ENCODE peak calls at places on chromosomes 6 and 20, in six cellular contexts. C, H, I, J, D and U are unnamed samples.

GRCh38 chr6:152543519-152543918 is 93.6 kb downstream of the SYNE1 start:
- DNase-seq in C (no peak), H (no peak), I (no peak), J (no peak), D (no peak), U (no peak)

GRCh38 chr6:113805167-113805835 is 51.8 kb upstream of the MARCKS start:
- DNase-seq in C (no peak), H (no peak), I (no peak), J (no peak), D (no peak), U (no peak)

GRCh38 chr6:31118178-31118577 is 2.1 kb downstream of the CDSN start:
- DNase-seq in C (no peak), H (no peak), I (no peak), J (no peak), D (no peak), U (no peak)

GRCh38 chr6:117810269-117810668 is 96.8 kb upstream of the SLC35F1 start:
- DNase-seq in C (no peak), H (no peak), I (no peak), J (no peak), D (no peak), U (no peak)

GRCh38 chr6:163579111-163579879 is 164.8 kb downstream of the QKI start:
- DNase-seq in C (no peak), H (no peak), I (no peak), J (no peak), D (no peak), U (no peak)

GRCh38 chr6:6614096-6614964 is 25.8 kb downstream of the LY86 start:
- DNase-seq in C (no peak), H (no peak), I (no peak), J (no peak), D (peak), U (no peak)

GRCh38 chr6:129501401-129502051 is 208.5 kb downstream of the ARHGAP18 start:
- DNase-seq in C (no peak), H (no peak), I (peak), J (peak), D (peak), U (no peak)

GRCh38 chr20:61884571-61885389 is 180.9 kb downstream of the TAF4 start:
- DNase-seq in C (no peak), H (no peak), I (peak), J (no peak), D (no peak), U (no peak)

GRCh38 chr6:35363293-35363750 is 21.0 kb downstream of the PPARD start:
- DNase-seq in C (no peak), H (no peak), I (no peak), J (no peak), D (peak), U (no peak)

GRCh38 chr6:108432792-108433191 is 127.9 kb upstream of the FOXO3 start:
- DNase-seq in C (no peak), H (no peak), I (no peak), J (no peak), D (no peak), U (no peak)

GRCh38 chr6:161074496-161075140 is 83.0 kb downstream of the MAP3K4 start:
- DNase-seq in C (no peak), H (no peak), I (no peak), J (no peak), D (no peak), U (no peak)

GRCh38 chr6:7721654-7722053 is 4.2 kb upstream of the BMP6 start:
- DNase-seq in C (no peak), H (no peak), I (peak), J (no peak), D (no peak), U (no peak)

GRCh38 chr6:84348801-84349200 is 121.4 kb upstream of the CEP162 start:
- DNase-seq in C (no peak), H (no peak), I (no peak), J (no peak), D (no peak), U (no peak)

GRCh38 chr6:125224236-125224861 is 70.8 kb downstream of the TPD52L1 start:
- DNase-seq in C (no peak), H (no peak), I (no peak), J (no peak), D (no peak), U (no peak)

GRCh38 chr20:59571591-59572314 is 32.6 kb upstream of the PHACTR3 start:
- DNase-seq in C (peak), H (no peak), I (peak), J (peak), D (peak), U (no peak)

DNA sequence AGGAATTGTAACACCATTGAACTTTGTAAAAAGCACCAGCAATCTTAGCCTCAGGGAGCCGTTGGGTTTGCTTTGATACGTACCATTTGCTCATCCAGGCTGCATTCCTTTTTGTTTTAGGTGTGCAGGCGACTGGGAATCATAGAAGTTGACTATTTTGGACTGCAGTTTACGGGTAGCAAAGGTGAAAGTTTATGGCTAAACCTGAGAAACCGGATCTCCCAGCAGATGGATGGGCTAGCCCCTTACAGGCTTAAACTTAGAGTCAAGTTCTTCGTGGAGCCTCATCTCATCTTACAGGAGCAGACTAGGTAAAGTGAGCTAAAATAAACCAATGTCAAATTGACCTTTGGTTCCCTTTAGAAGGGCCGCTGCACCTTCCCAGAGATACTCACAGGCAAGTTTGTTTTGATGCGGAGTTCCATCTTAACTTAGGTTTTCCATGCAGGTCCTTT is 1.6 kb downstream of the MYLIP start:
- DNase-seq in C (no peak), H (no peak), I (no peak), J (no peak), D (no peak), U (no peak)
- TF ChIP-seq EP300 in C (no peak), H (no peak), I (no peak), J (no peak), D (no peak), U (no peak)

GRCh38 chr6:139473731-139474130 is 99.3 kb upstream of the CITED2 start:
- DNase-seq in C (no peak), H (no peak), I (no peak), J (no peak), D (no peak), U (no peak)

GRCh38 chr6:139474145-139475108 is 100.0 kb upstream of the CITED2 start:
- DNase-seq in C (peak), H (no peak), I (no peak), J (peak), D (no peak), U (no peak)

GRCh38 chr6:139472341-139473038 is 98.0 kb upstream of the CITED2 start:
- DNase-seq in C (no peak), H (no peak), I (no peak), J (no peak), D (no peak), U (no peak)

GRCh38 chr6:139475231-139475630 is 100.8 kb upstream of the CITED2 start:
- DNase-seq in C (no peak), H (no peak), I (no peak), J (no peak), D (no peak), U (no peak)

GRCh38 chr6:139473239-139473701 is 98.8 kb upstream of the CITED2 start:
- DNase-seq in C (peak), H (no peak), I (no peak), J (peak), D (peak), U (no peak)
- TF ChIP-seq EP300 in C (peak), H (no peak), I (no peak), J (no peak), D (no peak), U (no peak)

DNA sequence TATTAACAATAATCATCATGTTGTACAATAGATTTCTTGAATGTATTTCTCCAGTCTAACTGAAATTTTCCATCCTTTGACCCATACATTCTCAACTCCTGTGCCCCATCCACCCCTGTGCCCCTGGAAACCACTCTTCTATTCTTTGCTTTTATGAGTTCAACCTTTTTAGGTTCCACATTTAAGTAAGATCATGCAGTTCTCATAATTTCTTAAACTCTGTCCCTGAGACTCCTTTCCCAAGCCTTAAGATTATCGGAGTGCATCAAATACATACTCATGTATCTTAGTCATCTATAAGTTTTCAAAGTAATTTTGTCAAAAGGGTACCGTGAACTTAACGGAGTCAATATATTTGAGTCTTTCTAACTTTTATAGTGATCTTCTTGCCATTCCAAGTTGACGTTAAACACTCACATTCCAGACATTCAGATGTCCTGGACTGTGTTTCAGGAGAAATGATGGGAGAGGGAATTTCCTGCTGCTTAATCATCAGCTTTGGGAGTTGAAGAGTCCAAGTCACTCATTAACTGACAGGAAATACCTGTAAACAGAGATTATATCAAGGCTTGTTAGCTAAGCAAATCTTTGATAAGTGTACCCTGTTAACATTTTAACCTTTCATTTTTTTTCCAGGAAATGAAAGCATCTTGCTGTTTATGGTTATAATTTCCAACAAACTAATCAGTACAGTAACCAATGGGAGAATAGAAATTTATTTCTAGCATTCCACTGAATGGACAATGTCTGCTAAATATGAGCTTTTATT is 73.3 kb downstream of the ADGRG6 start:
- DNase-seq in C (no peak), H (no peak), I (peak), J (no peak), D (no peak), U (no peak)
- TF ChIP-seq EP300 in C (peak), H (no peak), I (peak), J (no peak), D (no peak), U (no peak)

DNA sequence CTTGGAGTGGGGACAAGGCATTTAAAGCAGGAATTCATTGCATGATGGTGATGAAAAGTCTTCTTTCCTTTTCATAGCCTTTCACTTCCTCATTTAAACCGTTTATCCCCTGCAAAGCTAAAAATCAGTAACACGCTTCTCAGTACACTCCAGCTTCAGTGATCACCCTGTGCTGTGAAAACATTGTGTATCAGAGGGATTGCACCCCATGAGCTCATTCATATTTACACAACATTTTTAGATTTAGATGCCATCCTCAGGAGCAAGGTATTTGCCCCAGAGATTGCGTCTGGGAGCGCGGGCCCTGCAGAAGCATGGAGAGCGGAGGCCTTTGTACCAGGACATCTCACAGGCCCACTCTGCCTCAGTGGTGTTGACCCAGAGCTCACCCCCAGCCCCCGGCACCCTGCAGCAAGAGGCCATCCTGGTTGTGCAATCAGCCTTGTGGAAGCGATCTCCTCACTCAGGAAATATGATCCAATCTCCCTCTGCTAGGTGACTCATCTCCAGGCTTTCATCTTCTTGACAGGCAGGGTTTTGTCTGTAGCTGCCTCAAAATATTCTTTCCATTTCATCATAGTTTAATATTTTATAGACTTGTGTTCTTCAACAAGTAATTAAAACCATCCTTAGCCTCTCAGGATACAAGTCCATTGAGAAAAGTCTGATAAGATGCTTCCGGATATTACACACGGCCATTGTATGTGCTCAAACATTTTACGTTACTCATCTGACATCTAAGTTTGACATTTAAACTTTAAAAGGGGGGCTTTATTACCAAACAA is 38.9 kb upstream of the THBS2 start:
- DNase-seq in C (peak), H (peak), I (peak), J (peak), D (no peak), U (peak)
- TF ChIP-seq EP300 in C (peak), H (no peak), I (peak), J (no peak), D (no peak), U (no peak)

GRCh38 chr20:24033151-24033550 is 44.6 kb upstream of the GGTLC1 start:
- DNase-seq in C (no peak), H (no peak), I (no peak), J (no peak), D (no peak), U (no peak)

GRCh38 chr20:24032412-24032898 is 43.9 kb upstream of the GGTLC1 start:
- DNase-seq in C (no peak), H (no peak), I (no peak), J (no peak), D (no peak), U (no peak)

DNA sequence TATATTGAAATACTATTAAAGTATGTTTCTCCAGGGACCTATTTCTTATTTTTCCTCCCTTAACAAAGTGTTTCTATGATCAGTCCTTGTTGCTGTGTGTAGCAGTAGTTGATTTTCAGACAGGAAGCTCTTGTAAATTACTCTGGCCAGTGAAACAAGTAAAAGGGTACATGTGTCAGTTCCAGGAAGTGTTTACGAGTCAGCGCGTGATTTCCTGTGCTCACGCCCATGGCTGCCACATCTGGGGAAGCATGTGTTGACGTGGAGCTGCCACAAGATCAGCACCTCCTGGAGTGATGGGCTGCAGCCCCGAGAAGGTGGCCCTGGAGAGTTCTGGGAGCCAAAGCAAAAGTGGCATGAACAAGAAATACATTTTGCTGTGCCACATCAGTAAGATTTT is 38.6 kb upstream of the GGTLC1 start:
- DNase-seq in C (peak), H (no peak), I (no peak), J (peak), D (no peak), U (peak)
- TF ChIP-seq EP300 in C (peak), H (no peak), I (no peak), J (peak), D (no peak), U (no peak)

GRCh38 chr6:37176268-37177082 is 6.5 kb downstream of the PIM1 start:
- DNase-seq in C (no peak), H (no peak), I (no peak), J (no peak), D (peak), U (no peak)
- TF ChIP-seq EP300 in C (no peak), H (no peak), I (no peak), J (no peak), D (no peak), U (no peak)

DNA sequence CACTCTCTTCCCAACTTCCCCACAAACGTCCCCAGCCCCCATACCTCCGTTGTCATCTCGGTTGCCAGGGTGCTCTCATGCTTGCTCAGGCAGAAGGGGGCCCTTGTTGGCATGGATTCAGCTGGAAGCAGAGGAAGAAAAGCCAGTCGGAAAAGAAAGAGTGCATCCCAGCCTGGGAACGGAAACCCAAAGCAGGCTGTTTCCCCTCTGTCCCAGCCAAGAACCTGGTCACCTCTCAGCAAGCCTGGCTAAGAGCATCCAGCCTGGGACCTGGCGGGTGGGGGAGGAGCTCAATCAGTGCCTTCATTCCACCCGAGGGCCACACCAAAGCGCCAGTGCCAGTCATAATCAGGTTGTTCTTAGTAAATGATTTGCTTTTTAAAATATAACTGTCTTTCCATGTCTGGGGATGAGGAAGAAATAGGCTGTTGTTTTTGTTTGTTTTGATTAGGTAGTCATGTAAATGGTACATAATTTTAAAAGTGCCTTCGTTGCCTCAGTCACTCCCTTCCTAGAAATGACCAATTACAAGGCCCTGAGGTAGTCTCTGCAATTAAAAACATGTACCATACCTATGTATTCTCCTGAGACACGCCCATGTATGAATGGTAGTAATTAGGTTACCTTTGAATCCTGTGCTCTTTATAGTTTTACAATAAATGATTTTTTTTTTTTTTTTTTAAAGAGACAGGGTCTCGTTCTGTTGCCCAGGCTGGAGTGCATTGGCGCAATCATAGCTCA is 21.1 kb downstream of the CHMP4B start:
- DNase-seq in C (no peak), H (no peak), I (no peak), J (no peak), D (peak), U (no peak)
- TF ChIP-seq EP300 in C (no peak), H (no peak), I (no peak), J (no peak), D (no peak), U (no peak)